ENCODE peak calls at places on chromosomes 5 and 9, in four cellular contexts. Q, U, F and A are unnamed samples. For H3K4me1, the result is how much of the 10 kb centered on the place peaks cover.

GRCh38 chr9:128152133-128152780 is 3.0 kb downstream of the LCN2 start:
- DNase-seq in F (no peak), U (no peak), Q (no peak), A (no peak)

GRCh38 chr5:152688561-152689274 is 283.6 kb upstream of the NMUR2 start:
- DNase-seq in Q (no peak), F (peak), U (peak), A (no peak)

GRCh38 chr5:62937661-62938558 is 359.3 kb downstream of the LRRC70 start:
- DNase-seq in Q (peak), U (peak), F (peak), A (no peak)

GRCh38 chr5:147290261-147290660 is 55.4 kb downstream of the STK32A start:
- DNase-seq in Q (no peak), F (no peak), U (no peak), A (no peak)

GRCh38 chr5:9362600-9362999 is 183.3 kb downstream of the SEMA5A start:
- DNase-seq in F (no peak), U (no peak), Q (no peak), A (no peak)

GRCh38 chr5:96049398-96050272 is 88.0 kb upstream of the ELL2 start:
- DNase-seq in F (peak), U (peak), Q (no peak), A (no peak)

GRCh38 chr5:56737002-56737621 is 78.2 kb upstream of the MAP3K1 start:
- DNase-seq in Q (no peak), U (peak), F (peak), A (no peak)

GRCh38 chr9:129777769-129778130 is 24.9 kb upstream of the PTGES start:
- DNase-seq in Q (no peak), U (no peak), F (no peak), A (no peak)

GRCh38 chr9:23826120-23826629 is at the start of gene ELAVL2:
- DNase-seq in U (peak), F (peak), Q (peak), A (peak)

GRCh38 chr5:151743535-151743934 is 14.9 kb downstream of the ATOX1 start:
- DNase-seq in U (no peak), Q (no peak), F (peak), A (no peak)

GRCh38 chr5:95081500-95082355 is 203.2 kb downstream of the MCTP1 start:
- DNase-seq in F (peak), U (peak), Q (peak), A (no peak)

GRCh38 chr5:57175586-57175985 is 1.7 kb downstream of the GPBP1 start:
- DNase-seq in Q (no peak), F (peak), U (no peak), A (peak)

GRCh38 chr5:172463031-172463430 is 8.7 kb upstream of the SH3PXD2B start:
- DNase-seq in U (no peak), F (no peak), Q (no peak), A (no peak)

GRCh38 chr5:165139262-165139661 is 1633.8 kb downstream of the MAT2B start:
- DNase-seq in Q (no peak), U (no peak), F (no peak), A (no peak)

GRCh38 chr5:1728846-1729245 is 70.8 kb downstream of the MRPL36 start:
- DNase-seq in U (no peak), F (no peak), Q (no peak), A (no peak)

GRCh38 chr5:173577166-173577565 is 39.3 kb downstream of the BOD1 start:
- DNase-seq in U (no peak), F (no peak), Q (no peak), A (no peak)

GRCh38 chr5:73451218-73452130 is 2.9 kb upstream of the FOXD1 start:
- DNase-seq in U (peak), F (peak), Q (no peak), A (peak)

GRCh38 chr9:87556821-87557220 is 59.2 kb downstream of the DAPK1 start:
- DNase-seq in U (no peak), Q (no peak), F (no peak), A (no peak)

GRCh38 chr5:56987171-56987570 is 35.2 kb upstream of the MIER3 start:
- DNase-seq in U (no peak), F (no peak), Q (no peak), A (no peak)

GRCh38 chr5:175216991-175217390 is 227.0 kb downstream of the DRD1 start:
- DNase-seq in U (peak), Q (no peak), F (peak), A (no peak)

GRCh38 chr5:12292610-12293204 is 388.5 kb upstream of the CTNND2 start:
- DNase-seq in U (no peak), Q (no peak), F (peak), A (no peak)

GRCh38 chr5:173495225-173495904 is 121.1 kb downstream of the BOD1 start:
- DNase-seq in F (peak), Q (peak), U (peak), A (no peak)

GRCh38 chr5:111043712-111044506 is 27.6 kb upstream of the TSLP start:
- DNase-seq in Q (no peak), F (peak), U (peak), A (no peak)

GRCh38 chr5:546376-546908 is 22.2 kb upstream of the SLC9A3 start:
- DNase-seq in Q (no peak), U (no peak), F (no peak), A (no peak)

GRCh38 chr5:127988149-127988755 is 95.3 kb upstream of the SLC12A2 start:
- DNase-seq in F (peak), U (peak), Q (no peak), A (peak)

GRCh38 chr5:134097221-134097620 is 17.3 kb upstream of the TCF7 start:
- DNase-seq in F (peak), Q (no peak), U (no peak), A (no peak)

GRCh38 chr5:6723122-6723885 is 10.1 kb downstream of the TENT4A start:
- DNase-seq in Q (no peak), U (no peak), F (no peak), A (no peak)

GRCh38 chr9:73536403-73536802 is 384.7 kb downstream of the ANXA1 start:
- DNase-seq in U (no peak), F (no peak), Q (no peak), A (no peak)

GRCh38 chr5:4548341-4548740 is 591.8 kb upstream of the ADAMTS16 start:
- DNase-seq in U (no peak), F (no peak), Q (no peak), A (no peak)

GRCh38 chr9:31908158-31908890 is 476.1 kb upstream of the ACO1 start:
- DNase-seq in U (no peak), Q (no peak), F (peak), A (no peak)

GRCh38 chr9:123073441-123073840 is 40.0 kb downstream of the GPR21 start:
- DNase-seq in U (no peak), F (no peak), Q (no peak), A (no peak)
- H3K4me1 ChIP-seq in U (under half), F (under half), Q (under half), A (under half)

DNA sequence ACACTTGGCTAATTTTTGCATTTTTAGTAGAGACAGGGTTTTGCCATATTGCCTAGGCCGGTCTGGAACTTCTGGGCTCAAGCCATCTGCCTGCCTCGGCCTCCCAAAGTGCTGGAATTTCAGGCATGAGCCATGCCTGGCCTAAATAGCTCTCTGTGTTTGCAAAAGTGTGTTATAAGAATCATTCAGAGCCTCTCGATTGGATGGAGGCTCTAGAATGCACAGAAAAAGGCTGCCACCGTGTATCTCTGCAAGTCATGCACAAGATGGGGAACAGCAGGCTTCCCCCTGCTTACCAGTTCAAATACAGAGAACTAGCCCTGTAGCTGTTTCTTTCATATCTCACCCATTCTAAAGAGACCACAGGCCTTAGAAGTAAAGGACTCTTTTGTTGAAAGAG is 28.3 kb downstream of the FXN start:
- DNase-seq in Q (no peak), F (no peak), U (no peak), A (peak)
- H3K4me3 ChIP-seq in Q (no peak), F (no peak), U (no peak), A (no peak)

DNA sequence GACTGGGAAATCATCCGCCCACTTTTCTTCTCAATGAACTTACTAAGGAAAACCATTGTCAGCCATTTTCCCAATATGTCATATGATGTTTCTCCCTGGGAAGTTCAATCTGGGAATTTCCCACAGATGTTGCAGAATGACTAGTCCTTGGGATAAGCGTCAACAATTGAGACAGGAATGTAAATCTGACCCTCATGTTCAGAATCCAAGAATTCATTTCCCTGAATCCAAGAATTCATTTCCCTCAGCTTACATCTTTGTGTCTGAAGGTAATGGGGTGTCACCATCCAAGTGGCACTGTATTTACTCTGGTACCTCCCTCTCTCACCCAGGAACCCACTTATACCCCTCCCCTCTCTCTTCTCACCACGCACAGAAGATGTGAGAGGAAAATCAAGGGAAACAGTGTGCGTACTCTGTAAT is 7.4 kb downstream of the KLF9 start:
- DNase-seq in F (peak), U (peak), Q (no peak), A (peak)
- H3K4me1 ChIP-seq in F (half or more), U (under half), Q (under half), A (half or more)

GRCh38 chr9:137640862-137641261 is 22.1 kb downstream of the EHMT1 start:
- DNase-seq in Q (no peak), U (no peak), F (no peak), A (no peak)
- H3K4me3 ChIP-seq in Q (no peak), U (no peak), F (no peak), A (no peak)

GRCh38 chr9:89317282-89317681 is 1.0 kb upstream of the SECISBP2 start:
- DNase-seq in Q (no peak), U (no peak), F (no peak), A (no peak)

GRCh38 chr9:89314955-89315354 is 3.3 kb upstream of the SECISBP2 start:
- DNase-seq in Q (no peak), F (no peak), U (no peak), A (no peak)

GRCh38 chr9:89318123-89319014 is at the start of gene SECISBP2:
- DNase-seq in Q (peak), U (peak), F (peak), A (peak)

GRCh38 chr9:89313842-89314241 is 2.8 kb downstream of the CKS2 start:
- DNase-seq in F (peak), Q (no peak), U (no peak), A (no peak)

DNA sequence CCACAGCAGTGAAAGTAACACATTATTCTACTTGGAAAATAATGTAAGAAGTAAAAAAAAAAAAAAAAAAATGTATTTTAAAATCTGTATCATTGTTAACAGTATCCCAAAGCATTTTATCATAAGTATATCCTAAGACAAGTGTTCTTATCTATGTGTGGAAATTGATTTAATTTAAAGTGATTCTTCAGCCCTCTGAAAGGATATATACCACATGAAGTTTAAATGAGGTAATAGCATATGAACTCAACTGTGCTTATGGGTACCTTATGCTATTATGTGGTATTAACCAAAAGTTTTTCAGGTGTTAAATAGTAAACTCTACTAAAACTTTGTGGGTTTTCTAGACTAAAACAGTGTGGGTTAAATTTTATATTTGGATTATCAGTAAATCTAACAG is 2.8 kb upstream of the SECISBP2 start:
- DNase-seq in U (no peak), Q (no peak), F (no peak), A (no peak)
- H3K4me1 ChIP-seq in U (under half), Q (under half), F (under half), A (under half)

DNA sequence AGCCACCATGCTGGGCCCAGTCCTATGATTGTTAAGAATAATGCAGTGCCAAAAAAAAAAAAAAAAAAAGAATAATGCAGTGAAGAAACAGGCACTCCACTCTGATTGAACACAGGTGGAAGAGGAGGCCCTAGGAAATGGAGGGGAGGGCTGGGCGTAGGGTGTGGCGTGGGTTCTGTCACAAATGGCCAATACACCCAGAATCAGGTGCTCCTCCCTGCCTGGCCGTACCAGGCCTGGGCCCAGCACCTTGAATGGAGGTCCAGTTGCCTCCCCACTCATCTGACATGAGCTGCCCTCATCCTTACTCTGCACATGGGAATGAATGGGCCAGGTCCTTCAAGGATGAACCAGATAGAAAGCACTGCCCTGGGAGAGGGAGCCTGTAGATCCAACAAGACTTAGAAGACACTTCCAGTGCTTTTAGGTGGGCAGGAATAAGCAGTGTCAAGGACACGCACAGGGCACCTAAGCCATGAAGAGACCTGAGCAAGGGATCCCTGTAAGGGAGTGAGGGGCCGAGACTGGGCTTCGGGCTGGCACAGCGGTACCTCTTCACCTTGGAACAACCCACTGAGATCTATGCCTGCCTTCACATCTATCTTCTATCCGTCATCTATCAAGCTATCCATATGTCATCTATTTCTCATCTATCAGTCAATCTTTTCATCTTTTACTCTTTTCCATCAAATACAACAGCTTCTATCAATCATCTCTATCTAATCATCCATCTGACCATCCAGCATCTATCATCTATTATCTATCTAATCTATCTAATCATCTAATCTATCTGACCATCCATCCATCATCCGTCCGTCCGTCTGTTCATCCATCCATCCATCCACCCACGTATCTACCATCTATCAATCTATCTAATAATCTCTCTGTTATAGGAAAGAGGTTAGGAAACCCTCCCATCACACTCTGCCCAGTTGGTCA is 15.9 kb downstream of the NINJ1 start:
- DNase-seq in Q (no peak), F (no peak), U (no peak), A (no peak)
- H3K4me3 ChIP-seq in Q (no peak), F (no peak), U (no peak), A (no peak)

GRCh38 chr9:75893096-75893495 is 2.6 kb downstream of the PCSK5 start:
- DNase-seq in F (no peak), U (no peak), Q (no peak), A (no peak)
- H3K4me1 ChIP-seq in F (under half), U (under half), Q (under half), A (under half)